ENCODE peak calls at places on chromosomes 16 and 17, in nine cellular contexts. Q, P, M, V, E, H, R, Z and N are unnamed samples.

GRCh38 chr17:61396586-61397085 is 3.0 kb upstream of the TBX2 start:
- DNase-seq in V (no peak), Q (peak), E (no peak), M (no peak), H (no peak), R (no peak), Z (no peak), P (no peak), N (no peak)

GRCh38 chr17:69951058-69951457 is 124.0 kb upstream of the KCNJ16 start:
- DNase-seq in M (no peak), E (no peak), Z (no peak), P (no peak), R (no peak), H (no peak), V (no peak), Q (no peak), N (no peak)

GRCh38 chr17:8883353-8883752 is 15.9 kb upstream of the PIK3R6 start:
- DNase-seq in Z (no peak), M (no peak), Q (no peak), H (no peak), R (no peak), P (no peak), E (no peak), V (no peak), N (no peak)

GRCh38 chr16:51418258-51418657 is 267.2 kb upstream of the SALL1 start:
- DNase-seq in R (no peak), M (no peak), Z (no peak), H (no peak), P (no peak), E (no peak), V (no peak), Q (no peak), N (no peak)

GRCh38 chr16:1773703-1774455 is 945 bp upstream of the MRPS34 start:
- DNase-seq in M (no peak), P (no peak), Z (peak), R (peak), Q (no peak), V (no peak), E (no peak), H (no peak), N (peak)

GRCh38 chr17:41784207-41784744 is 2.2 kb downstream of the JUP start:
- DNase-seq in E (no peak), Z (peak), H (no peak), Q (no peak), R (no peak), P (no peak), M (no peak), V (peak), N (peak)

GRCh38 chr16:65318138-65318537 is 196.3 kb upstream of the CDH11 start:
- DNase-seq in R (peak), H (peak), Z (no peak), E (no peak), P (no peak), M (no peak), Q (no peak), V (peak), N (no peak)

GRCh38 chr16:19118938-19119431 is 5.2 kb downstream of the ITPRIPL2 start:
- DNase-seq in Q (no peak), E (peak), H (no peak), Z (no peak), P (peak), V (no peak), M (no peak), R (peak), N (peak)

GRCh38 chr17:57099165-57099564 is 14.1 kb downstream of the AKAP1 start:
- DNase-seq in E (no peak), P (no peak), V (no peak), H (no peak), Q (no peak), R (no peak), Z (no peak), M (no peak), N (no peak)

GRCh38 chr17:19766421-19767270 is 18.5 kb upstream of the ALDH3A1 start:
- DNase-seq in P (peak), Q (peak), M (no peak), Z (peak), V (peak), R (peak), H (no peak), E (peak), N (peak)

GRCh38 chr16:54287758-54288591 is 1.4 kb upstream of the IRX3 start:
- DNase-seq in R (no peak), M (no peak), Z (no peak), E (no peak), Q (peak), P (no peak), H (no peak), V (no peak), N (no peak)

GRCh38 chr16:86061318-86061695 is 162.3 kb downstream of the IRF8 start:
- DNase-seq in R (no peak), Q (no peak), Z (no peak), V (no peak), E (no peak), M (no peak), P (no peak), H (no peak), N (no peak)

GRCh38 chr16:10997485-10997884 is 53.1 kb downstream of the CLEC16A start:
- DNase-seq in H (no peak), R (no peak), Q (no peak), Z (no peak), E (no peak), V (no peak), P (no peak), M (no peak), N (no peak)

GRCh38 chr17:72097144-72097543 is 23.7 kb upstream of the SOX9 start:
- DNase-seq in Z (no peak), M (no peak), Q (no peak), H (no peak), V (no peak), P (no peak), E (no peak), R (no peak), N (no peak)

GRCh38 chr17:18970582-18971480 is 18.9 kb downstream of the SLC5A10 start:
- DNase-seq in Q (no peak), P (no peak), R (no peak), Z (no peak), V (no peak), M (no peak), H (no peak), E (no peak), N (no peak)

GRCh38 chr16:17228048-17228707 is 242.6 kb downstream of the XYLT1 start:
- DNase-seq in R (no peak), V (no peak), E (no peak), M (no peak), Q (no peak), H (no peak), Z (no peak), P (no peak), N (no peak)

GRCh38 chr17:49964539-49965521 is 4.2 kb upstream of the DLX4 start:
- DNase-seq in P (no peak), Q (no peak), M (no peak), R (no peak), H (no peak), Z (no peak), E (no peak), V (peak), N (no peak)

GRCh38 chr17:44354582-44355309 is 8.9 kb downstream of the FAM171A2 start:
- DNase-seq in R (no peak), Q (peak), Z (no peak), H (no peak), P (no peak), E (peak), M (no peak), V (peak), N (no peak)

GRCh38 chr16:1445518-1446197 is 1.3 kb upstream of the CCDC154 start:
- DNase-seq in P (no peak), Z (no peak), M (no peak), V (no peak), H (no peak), E (no peak), R (no peak), Q (no peak), N (no peak)

GRCh38 chr17:83079766-83080616 is 582 bp downstream of the METRNL start:
- DNase-seq in E (no peak), Q (no peak), V (no peak), Z (no peak), P (no peak), R (no peak), H (no peak), M (no peak), N (no peak)

DNA sequence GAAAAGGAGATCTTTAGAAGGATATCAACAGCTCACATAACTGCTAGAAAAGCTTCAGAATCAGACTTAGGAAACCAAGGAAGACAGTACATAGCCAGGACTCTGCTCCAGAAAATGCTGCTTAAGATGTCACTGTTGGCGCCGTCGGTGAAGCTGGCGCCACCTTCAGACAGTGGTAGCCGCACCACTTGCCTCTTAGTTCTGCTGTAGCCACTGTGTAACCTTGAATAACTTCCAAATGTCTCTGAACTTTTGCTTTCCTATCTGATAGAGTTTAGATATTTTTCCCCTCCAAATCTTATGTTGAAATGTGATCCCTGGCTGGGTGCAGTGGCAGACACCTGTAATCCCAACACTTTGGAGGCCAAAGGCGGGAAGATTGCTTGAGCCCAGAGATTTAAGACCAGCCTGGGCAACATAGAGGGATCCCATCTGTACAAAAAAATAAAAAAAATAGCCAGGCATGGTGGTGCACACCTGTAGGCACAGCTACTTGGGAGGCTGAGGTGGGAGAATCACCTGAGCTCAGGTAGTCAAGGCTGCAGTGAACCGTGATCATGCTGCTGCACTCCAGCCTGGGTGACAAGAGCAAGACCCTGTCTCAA is 6.3 kb upstream of the USP31 start:
- DNase-seq in P (no peak), E (no peak), R (no peak), M (no peak), Q (no peak), Z (peak), H (no peak), V (peak), N (peak)
- TF ChIP-seq CTCF in P (no peak), E (no peak), R (peak), M (no peak), Q (peak), Z (no peak), H (peak), V (no peak), N (peak)

GRCh38 chr17:5644065-5644464 is 59.8 kb upstream of the NLRP1 start:
- DNase-seq in V (no peak), P (no peak), R (no peak), Q (no peak), E (no peak), M (no peak), Z (no peak), H (no peak), N (no peak)
- TF ChIP-seq CTCF in V (no peak), P (no peak), R (no peak), Q (no peak), E (no peak), M (no peak), Z (no peak), H (no peak), N (no peak)

GRCh38 chr16:67543582-67543981 is 15.0 kb downstream of the RIPOR1 start:
- DNase-seq in V (no peak), Z (no peak), P (no peak), R (no peak), M (no peak), H (no peak), E (no peak), Q (no peak), N (no peak)

GRCh38 chr16:67545665-67546024 is 16.7 kb upstream of the CTCF start:
- DNase-seq in H (no peak), V (no peak), Q (no peak), P (no peak), R (no peak), Z (no peak), E (no peak), M (no peak), N (no peak)

GRCh38 chr16:67544844-67545664 is 16.4 kb downstream of the RIPOR1 start:
- DNase-seq in V (no peak), Q (peak), R (no peak), H (no peak), M (no peak), P (no peak), E (no peak), Z (no peak), N (no peak)

GRCh38 chr16:67543036-67543435 is 14.4 kb downstream of the RIPOR1 start:
- DNase-seq in R (no peak), V (no peak), E (no peak), Z (no peak), P (no peak), H (no peak), M (no peak), Q (peak), N (no peak)

GRCh38 chr16:67544329-67544841 is 15.8 kb downstream of the RIPOR1 start:
- DNase-seq in P (no peak), Z (no peak), R (no peak), E (no peak), M (no peak), V (no peak), Q (peak), H (no peak), N (no peak)
- TF ChIP-seq CTCF in P (no peak), Z (no peak), R (peak), E (no peak), M (no peak), V (no peak), Q (peak), H (no peak), N (no peak)

DNA sequence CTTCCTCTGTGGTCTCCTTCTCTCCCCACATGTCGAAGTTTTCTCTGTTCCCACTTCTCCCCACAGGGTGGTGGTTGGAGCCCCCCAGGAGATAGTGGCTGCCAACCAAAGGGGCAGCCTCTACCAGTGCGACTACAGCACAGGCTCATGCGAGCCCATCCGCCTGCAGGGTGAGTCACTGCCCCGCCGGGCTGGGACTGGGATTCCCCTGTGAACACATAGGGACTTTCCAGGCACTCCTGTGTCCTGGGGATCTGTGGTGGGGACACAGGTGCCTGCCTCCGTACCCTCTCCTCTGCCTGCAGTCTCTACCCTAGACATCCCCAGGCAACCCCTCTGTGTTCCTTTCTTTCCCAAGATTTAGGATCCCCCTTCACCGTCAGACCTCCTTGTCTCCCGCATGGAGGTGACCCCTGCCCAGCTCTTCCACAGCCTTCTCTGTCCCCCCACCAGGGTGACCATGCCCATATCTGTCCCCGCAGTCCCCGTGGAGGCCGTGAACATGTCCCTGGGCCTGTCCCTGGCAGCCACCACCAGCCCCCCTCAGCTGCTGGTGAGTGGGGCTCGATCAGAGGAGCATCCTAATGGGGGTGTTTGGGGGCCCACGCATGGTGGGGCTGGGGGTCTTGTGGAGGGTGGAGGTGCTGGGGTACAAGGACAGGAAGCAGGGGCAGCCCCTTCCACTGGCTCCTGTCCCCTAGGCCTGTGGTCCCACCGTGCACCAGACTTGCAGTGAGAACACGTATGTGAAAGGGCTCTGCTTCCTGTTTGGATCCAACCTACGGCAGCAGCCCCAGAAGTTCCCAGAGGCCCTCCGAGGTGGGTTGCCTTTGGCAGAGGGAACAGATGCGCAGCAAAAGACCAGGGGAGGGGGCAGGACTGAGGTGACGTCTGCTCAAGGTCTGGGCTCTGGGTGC is 5.8 kb downstream of the ITGAM start:
- DNase-seq in H (no peak), E (no peak), R (no peak), V (peak), Z (peak), P (no peak), M (no peak), Q (peak), N (peak)
- TF ChIP-seq CTCF in H (no peak), E (no peak), R (no peak), V (no peak), Z (no peak), P (no peak), M (no peak), Q (no peak), N (no peak)

GRCh38 chr16:81798311-81799137 is 19.4 kb downstream of the PLCG2 start:
- DNase-seq in E (no peak), Z (no peak), P (no peak), H (no peak), Q (peak), M (no peak), R (no peak), V (no peak), N (no peak)
- TF ChIP-seq CTCF in E (no peak), Z (no peak), P (no peak), H (no peak), Q (no peak), M (no peak), R (no peak), V (no peak), N (no peak)